ENCODE peak calls at places on chromosome 17, in nine cellular contexts. O is BJ; J is A549; R is fibroblast of the aortic adventitia; N is astrocyte of the spinal cord; K is lower leg skin; Y is AG09309; L is CD4-positive, CD25-positive, alpha-beta regulatory T cell; E is tibial nerve. B is an unnamed sample.

GRCh38 chr17:41060052-41060604 is at the start of gene KRTAP2-3:
- DNase-seq in O (peak; percentile 89), J (peak; percentile 49), R (peak; percentile 88), N (peak; percentile 90), K (no peak), Y (peak; percentile 97), L (no peak), E (no peak), B (no peak)

GRCh38 chr17:4087911-4088693 is 54.7 kb downstream of the ZZEF1 start:
- DNase-seq in O (no peak), J (no peak), R (no peak), N (peak; percentile 50), K (no peak), Y (no peak), L (no peak), E (no peak), B (no peak)

GRCh38 chr17:21283482-21284318 is 811 bp upstream of the MAP2K3 start:
- DNase-seq in O (no peak), J (no peak), R (peak; percentile 32), N (no peak), K (peak; percentile 44), Y (no peak), L (no peak), E (no peak), B (no peak)

GRCh38 chr17:65017375-65017774 is 39.2 kb downstream of the GNA13 start:
- DNase-seq in O (no peak), J (no peak), R (no peak), N (peak; percentile 12), K (no peak), Y (no peak), L (no peak), E (no peak), B (no peak)

GRCh38 chr17:497587-498034 is 145.0 kb upstream of the RPH3AL start:
- DNase-seq in O (no peak), J (no peak), R (no peak), N (no peak), K (no peak), Y (no peak), L (no peak), E (no peak), B (no peak)

GRCh38 chr17:67481808-67482207 is 104.7 kb downstream of the PITPNC1 start:
- DNase-seq in O (no peak), J (no peak), R (peak; percentile 78), N (no peak), K (no peak), Y (peak; percentile 69), L (no peak), E (no peak), B (no peak)

GRCh38 chr17:42277342-42277712 is 1.1 kb upstream of the STAT5B start:
- DNase-seq in O (no peak), J (no peak), R (no peak), N (no peak), K (no peak), Y (no peak), L (no peak), E (no peak), B (no peak)

GRCh38 chr17:29376667-29377268 is 13.4 kb upstream of the TAOK1 start:
- DNase-seq in O (peak; percentile 36), J (peak; percentile 76), R (peak; percentile 86), N (peak; percentile 90), K (no peak), Y (peak; percentile 41), L (no peak), E (no peak), B (peak; percentile 59)

GRCh38 chr17:80261159-80261894 is 675 bp downstream of the RNF213 start:
- DNase-seq in O (no peak), J (peak; percentile 75), R (peak; percentile 50), N (peak; percentile 51), K (peak; percentile 69), Y (no peak), L (peak; percentile 50), E (peak; percentile 25), B (no peak)

GRCh38 chr17:55175788-55176425 is 88.9 kb upstream of the HLF start:
- DNase-seq in O (no peak), J (no peak), R (no peak), N (no peak), K (no peak), Y (no peak), L (no peak), E (no peak), B (no peak)

GRCh38 chr17:35713069-35713728 is 18.2 kb upstream of the RASL10B start:
- DNase-seq in O (peak; percentile 78), J (no peak), R (peak; percentile 91), N (peak; percentile 93), K (no peak), Y (peak; percentile 95), L (no peak), E (no peak), B (no peak)
- H3K4me3 ChIP-seq in O (no peak overlapping the region), J (no peak overlapping the region), R (no peak overlapping the region), N (no peak overlapping the region), K (no peak overlapping the region), Y (no peak overlapping the region), L (peak overlapping the region; percentile 9), E (no peak overlapping the region), B (no peak overlapping the region)

GRCh38 chr17:39852239-39852638 is 11.9 kb downstream of the IKZF3 start:
- DNase-seq in O (no peak), J (no peak), R (no peak), N (no peak), K (no peak), Y (no peak), L (no peak), E (no peak), B (no peak)
- H3K4me3 ChIP-seq in O (no peak overlapping the region), J (no peak overlapping the region), R (no peak overlapping the region), N (no peak overlapping the region), K (no peak overlapping the region), Y (no peak overlapping the region), L (no peak overlapping the region), E (no peak overlapping the region), B (no peak overlapping the region)

GRCh38 chr17:51045616-51046526 is 74.8 kb downstream of the SPAG9 start:
- DNase-seq in O (no peak), J (no peak), R (no peak), N (peak; percentile 30), K (no peak), Y (no peak), L (no peak), E (no peak), B (no peak)
- H3K4me3 ChIP-seq in O (peak overlapping the region; percentile 1), J (no peak overlapping the region), R (peak overlapping the region; percentile 58), N (peak overlapping the region; percentile 50), K (no peak overlapping the region), Y (no peak overlapping the region), L (no peak overlapping the region), E (peak overlapping the region; percentile 32), B (peak overlapping the region; percentile 34)

GRCh38 chr17:39776267-39776666 is 38.5 kb downstream of the GRB7 start:
- DNase-seq in O (no peak), J (no peak), R (no peak), N (no peak), K (no peak), Y (no peak), L (no peak), E (no peak), B (no peak)

GRCh38 chr17:39774043-39774442 is 36.3 kb downstream of the GRB7 start:
- DNase-seq in O (no peak), J (no peak), R (no peak), N (no peak), K (no peak), Y (no peak), L (no peak), E (no peak), B (no peak)

GRCh38 chr17:39775075-39775474 is 37.3 kb downstream of the GRB7 start:
- DNase-seq in O (no peak), J (no peak), R (no peak), N (no peak), K (no peak), Y (no peak), L (no peak), E (no peak), B (no peak)

GRCh38 chr17:39781028-39781800 is 43.5 kb downstream of the GRB7 start:
- DNase-seq in O (no peak), J (no peak), R (peak; percentile 12), N (no peak), K (no peak), Y (no peak), L (no peak), E (no peak), B (no peak)

GRCh38 chr17:39777534-39778365 is 40.0 kb downstream of the GRB7 start:
- DNase-seq in O (no peak), J (no peak), R (no peak), N (no peak), K (no peak), Y (no peak), L (no peak), E (no peak), B (no peak)
- H3K4me3 ChIP-seq in O (no peak overlapping the region), J (no peak overlapping the region), R (no peak overlapping the region), N (no peak overlapping the region), K (no peak overlapping the region), Y (no peak overlapping the region), L (peak overlapping the region; percentile 93), E (no peak overlapping the region), B (no peak overlapping the region)

GRCh38 chr17:36934759-36935630 is 2.3 kb upstream of the LHX1 start:
- DNase-seq in O (no peak), J (peak; percentile 83), R (no peak), N (no peak), K (no peak), Y (no peak), L (peak; percentile 23), E (no peak), B (no peak)

GRCh38 chr17:36934144-36934758 is 3.0 kb upstream of the LHX1 start:
- DNase-seq in O (no peak), J (peak; percentile 55), R (no peak), N (no peak), K (no peak), Y (no peak), L (no peak), E (no peak), B (no peak)

GRCh38 chr17:36936455-36936934 is 780 bp upstream of the LHX1 start:
- DNase-seq in O (no peak), J (no peak), R (no peak), N (no peak), K (no peak), Y (no peak), L (no peak), E (no peak), B (no peak)

GRCh38 chr17:36937001-36937960 is at the start of gene LHX1:
- DNase-seq in O (no peak), J (no peak), R (no peak), N (no peak), K (no peak), Y (no peak), L (no peak), E (no peak), B (no peak)

DNA sequence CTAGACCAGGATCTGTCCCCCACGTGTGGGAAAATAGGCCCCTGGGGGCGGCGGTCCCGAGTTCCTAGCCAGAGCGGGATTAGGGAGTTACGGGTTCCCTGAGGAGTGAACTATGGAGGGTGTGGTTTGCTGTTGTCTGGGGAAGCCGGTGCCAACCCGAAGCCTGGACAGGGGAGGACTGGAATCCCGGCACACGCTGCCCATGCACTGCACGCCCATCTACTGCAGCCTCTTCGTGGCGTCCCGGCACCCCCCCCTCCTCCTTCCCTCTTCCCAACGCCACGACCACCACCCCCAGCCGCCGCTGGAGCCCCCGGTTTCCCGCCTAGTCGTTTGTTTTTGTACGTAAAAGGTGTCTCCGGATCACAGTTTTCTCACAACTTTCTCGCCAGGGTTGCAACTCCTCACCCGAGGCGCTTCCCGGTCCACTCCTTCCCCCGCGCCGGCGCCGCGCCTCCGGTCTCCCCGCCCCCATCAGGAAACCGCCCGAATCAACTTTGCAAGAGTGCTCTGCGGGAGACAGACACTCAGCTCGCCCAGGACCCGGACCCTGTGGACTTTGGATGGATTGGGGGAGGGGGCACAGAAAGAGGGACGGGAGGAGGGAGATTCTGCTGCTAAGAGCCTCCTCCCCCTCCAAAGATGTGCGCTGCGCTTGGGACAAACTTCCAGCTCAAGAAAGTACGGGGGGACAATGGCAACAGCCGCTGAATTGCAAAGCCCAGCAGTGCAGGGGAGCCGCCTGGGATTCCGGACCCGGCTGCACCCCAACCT is 1.4 kb upstream of the LHX1 start:
- DNase-seq in O (no peak), J (peak; percentile 80), R (no peak), N (no peak), K (no peak), Y (no peak), L (no peak), E (no peak), B (no peak)
- H3K4me3 ChIP-seq in O (no peak overlapping the region), J (peak overlapping the region; percentile 59), R (no peak overlapping the region), N (no peak overlapping the region), K (no peak overlapping the region), Y (no peak overlapping the region), L (no peak overlapping the region), E (no peak overlapping the region), B (no peak overlapping the region)